ENCODE peak calls at places on chromosomes 5 and 9, in six cellular contexts. A, R, G, F, Y and M are unnamed samples.

GRCh38 chr5:145938699-145939531 is 2.5 kb downstream of the SH3RF2 start:
- DNase-seq in A (peak; percentile 7), R (peak; percentile 41), G (no peak), F (no peak), Y (no peak), M (no peak)

GRCh38 chr9:95087659-95088242 is 229.8 kb downstream of the FANCC start:
- DNase-seq in A (no peak), R (peak; percentile 47), G (peak; percentile 32), F (no peak), Y (peak; percentile 47), M (no peak)

GRCh38 chr5:177477701-177478477 is 4.5 kb upstream of the DBN1 start:
- DNase-seq in A (no peak), R (no peak), G (no peak), F (no peak), Y (peak; percentile 23), M (no peak)

GRCh38 chr5:66307647-66308257 is 163.7 kb downstream of the SREK1 start:
- DNase-seq in A (no peak), R (no peak), G (peak; percentile 50), F (peak; percentile 41), Y (no peak), M (no peak)

GRCh38 chr9:132887181-132888120 is 8.8 kb downstream of the SPACA9 start:
- DNase-seq in A (no peak), R (no peak), G (no peak), F (no peak), Y (no peak), M (no peak)

GRCh38 chr5:74288448-74289109 is 351.9 kb downstream of the ENC1 start:
- DNase-seq in A (no peak), R (no peak), G (no peak), F (no peak), Y (no peak), M (peak; percentile 16)

GRCh38 chr5:20494706-20495105 is 506.7 kb upstream of the CDH18 start:
- DNase-seq in A (no peak), R (no peak), G (no peak), F (no peak), Y (no peak), M (no peak)

GRCh38 chr5:167565555-167565954 is 725.9 kb upstream of the WWC1 start:
- DNase-seq in A (no peak), R (no peak), G (peak; percentile 24), F (no peak), Y (no peak), M (no peak)

DNA sequence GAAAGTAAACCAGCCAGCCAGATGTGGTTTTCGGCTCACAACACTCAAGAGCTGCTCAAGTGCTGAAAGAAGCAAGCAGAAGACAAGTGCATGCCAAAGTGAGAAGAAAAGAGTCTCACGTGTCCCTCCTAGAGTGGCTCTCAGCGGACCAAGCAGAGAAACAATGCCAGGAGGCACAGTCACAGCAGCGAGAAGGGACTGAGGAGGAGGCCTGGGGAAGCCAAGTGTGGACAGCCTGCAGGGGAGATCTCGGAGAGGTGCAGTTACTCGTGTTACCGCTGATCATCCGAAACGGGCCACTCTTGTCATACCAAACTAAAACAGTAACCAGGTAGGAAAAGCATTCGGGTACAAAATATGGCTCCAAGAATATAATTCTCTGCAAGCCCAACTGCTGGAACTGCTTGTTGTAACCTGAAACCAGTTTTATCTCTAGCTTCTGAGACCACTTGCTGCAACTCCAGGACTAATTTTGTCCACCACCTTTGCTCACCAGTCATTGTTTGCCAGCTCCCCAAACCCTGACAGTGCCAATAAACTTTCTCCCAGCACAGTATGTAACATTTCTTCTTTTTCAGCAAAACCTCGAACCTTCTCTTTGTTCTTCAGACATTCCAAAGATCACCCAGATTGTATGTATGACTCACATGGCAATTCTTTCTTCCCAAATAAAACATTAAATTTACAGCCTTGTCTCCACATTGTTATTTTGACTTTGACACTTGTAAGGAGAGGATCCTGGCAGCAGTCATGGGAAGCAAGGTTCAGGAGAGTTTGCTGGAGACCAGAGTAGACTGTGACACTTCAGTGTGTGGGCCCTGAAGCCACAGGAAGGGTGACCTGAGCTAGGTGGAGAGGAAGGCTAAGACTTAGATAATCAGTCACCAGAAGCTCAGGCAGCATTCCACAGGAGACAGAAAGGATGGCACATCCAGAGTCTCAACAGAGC is 6.3 kb downstream of the SLC35D2 start:
- DNase-seq in A (no peak), R (peak; percentile 46), G (peak; percentile 69), F (no peak), Y (peak; percentile 32), M (no peak)
- H3K27ac ChIP-seq in A (no peak overlapping the region), R (peak overlapping the region; percentile 42), G (peak overlapping the region; percentile 58), F (no peak overlapping the region), Y (peak overlapping the region; percentile 69), M (peak overlapping the region; percentile 77)

GRCh38 chr5:6673031-6673430 is 39.8 kb downstream of the SRD5A1 start:
- DNase-seq in A (no peak), R (no peak), G (no peak), F (no peak), Y (no peak), M (no peak)
- H3K27ac ChIP-seq in A (no peak overlapping the region), R (no peak overlapping the region), G (no peak overlapping the region), F (no peak overlapping the region), Y (no peak overlapping the region), M (no peak overlapping the region)

GRCh38 chr9:134127065-134127580 is 8.8 kb upstream of the WDR5 start:
- DNase-seq in A (no peak), R (no peak), G (no peak), F (no peak), Y (no peak), M (no peak)
- H3K27ac ChIP-seq in A (no peak overlapping the region), R (no peak overlapping the region), G (no peak overlapping the region), F (no peak overlapping the region), Y (no peak overlapping the region), M (no peak overlapping the region)

DNA sequence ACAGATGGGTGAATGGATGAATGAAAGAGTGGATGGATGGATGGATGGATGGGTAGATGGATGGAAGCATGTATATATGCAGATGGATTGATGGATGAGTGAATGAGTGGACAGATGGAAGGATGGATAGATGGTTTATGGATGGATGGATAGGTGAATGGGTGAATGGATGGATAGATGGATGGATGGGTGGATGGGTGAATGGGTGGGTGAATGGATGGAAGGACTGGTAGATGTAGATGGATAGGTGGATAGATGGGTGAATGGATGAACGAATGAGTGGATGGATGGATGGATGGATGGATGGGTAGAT is 85.1 kb downstream of the COL5A1 start:
- DNase-seq in A (no peak), R (no peak), G (no peak), F (no peak), Y (no peak), M (no peak)
- H3K27ac ChIP-seq in A (no peak overlapping the region), R (no peak overlapping the region), G (no peak overlapping the region), F (no peak overlapping the region), Y (no peak overlapping the region), M (no peak overlapping the region)

GRCh38 chr5:17234384-17234783 is 17.0 kb downstream of the BASP1 start:
- DNase-seq in A (no peak), R (no peak), G (no peak), F (no peak), Y (no peak), M (no peak)
- H3K27ac ChIP-seq in A (no peak overlapping the region), R (no peak overlapping the region), G (no peak overlapping the region), F (no peak overlapping the region), Y (no peak overlapping the region), M (no peak overlapping the region)

DNA sequence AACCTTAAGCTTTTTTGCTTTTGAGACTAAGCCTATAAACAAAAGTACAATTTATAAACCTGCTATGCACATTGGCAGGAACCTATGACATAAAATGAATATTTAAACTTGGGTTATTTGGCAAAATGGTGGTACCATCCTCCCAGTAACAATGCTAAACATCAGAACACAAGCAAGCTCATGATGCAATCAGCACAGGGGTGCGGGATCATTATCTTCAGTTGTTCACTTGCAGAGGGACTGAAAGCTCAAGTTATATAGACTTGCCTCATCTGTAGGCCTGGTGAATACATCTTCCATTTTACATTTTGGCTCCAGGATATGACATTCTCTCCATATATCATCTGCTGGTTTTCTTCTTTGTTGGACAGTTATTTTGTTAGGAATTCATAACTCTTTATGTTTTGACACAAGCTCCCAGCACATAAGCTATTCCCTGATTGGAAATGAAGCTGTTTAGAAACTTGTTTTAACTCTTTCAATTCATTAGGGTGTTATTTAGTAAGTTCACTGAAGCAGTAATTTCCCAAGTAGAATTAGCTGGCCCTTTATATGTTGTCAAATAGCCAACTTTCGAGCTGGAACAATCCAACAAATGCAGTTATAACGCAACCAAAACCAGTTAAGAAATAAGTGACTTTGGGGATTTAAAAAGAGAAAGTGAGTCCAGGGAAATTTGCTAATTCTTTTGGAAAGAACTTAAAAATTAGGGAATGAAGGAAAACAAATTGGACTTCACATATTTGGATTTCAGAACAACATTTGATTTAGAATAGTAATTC is 124.8 kb upstream of the LIFR start:
- DNase-seq in A (no peak), R (no peak), G (no peak), F (no peak), Y (no peak), M (no peak)
- H3K27ac ChIP-seq in A (peak overlapping the region; percentile 74), R (no peak overlapping the region), G (no peak overlapping the region), F (no peak overlapping the region), Y (no peak overlapping the region), M (peak overlapping the region; percentile 33)

GRCh38 chr9:91033802-91034201 is 232.2 kb downstream of the SYK start:
- DNase-seq in A (no peak), R (no peak), G (peak; percentile 15), F (peak; percentile 41), Y (no peak), M (no peak)
- H3K27ac ChIP-seq in A (no peak overlapping the region), R (no peak overlapping the region), G (no peak overlapping the region), F (no peak overlapping the region), Y (no peak overlapping the region), M (no peak overlapping the region)

GRCh38 chr9:35763181-35763580 is 9.1 kb upstream of the MSMP start:
- DNase-seq in A (no peak), R (no peak), G (no peak), F (no peak), Y (no peak), M (no peak)
- H3K27ac ChIP-seq in A (peak overlapping the region; percentile 16), R (no peak overlapping the region), G (no peak overlapping the region), F (no peak overlapping the region), Y (no peak overlapping the region), M (no peak overlapping the region)

DNA sequence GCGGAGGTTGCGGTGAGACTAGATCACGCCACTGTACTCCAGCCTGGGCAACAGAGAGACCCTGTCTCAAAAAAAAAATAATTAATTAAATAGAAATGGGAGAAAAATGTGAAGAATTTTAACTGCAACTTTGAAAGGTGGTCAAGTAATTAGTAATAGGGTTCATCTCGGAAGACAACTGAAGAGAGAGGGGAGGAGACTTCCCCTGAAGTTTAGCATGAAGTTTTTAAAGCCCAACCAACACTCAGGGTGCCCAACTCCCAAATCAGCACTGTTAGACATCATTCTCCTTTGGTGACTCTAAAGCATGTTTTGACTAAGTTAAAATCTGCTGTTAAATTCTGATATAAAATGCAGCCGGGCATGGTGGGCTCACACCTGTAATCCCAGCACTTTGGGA is 1.5 kb upstream of the CSNK1A1 start:
- DNase-seq in A (no peak), R (no peak), G (no peak), F (no peak), Y (no peak), M (no peak)
- H3K27ac ChIP-seq in A (no peak overlapping the region), R (peak overlapping the region; percentile 86), G (no peak overlapping the region), F (peak overlapping the region; percentile 93), Y (no peak overlapping the region), M (no peak overlapping the region)